ENCODE peak calls at places on chromosomes 4 and X, in five cellular contexts. One of them, this sample, is unnamed. For H3K27me3, the result is how much of the 10 kb centered on the place peaks cover.

GRCh38 chr4:54228064-54228527 is 997 bp upstream of the PDGFRA start:
- DNase-seq in Peyer's patch: no peak
- DNase-seq in uterus: peak
- DNase-seq in left ventricle myocardium inferior: peak
- DNase-seq in endodermal cell: peak
- DNase-seq in this sample: no peak

GRCh38 chrX:20265221-20265725 is 1.4 kb downstream of the RPS6KA3 start:
- DNase-seq in Peyer's patch: peak
- DNase-seq in uterus: peak
- DNase-seq in left ventricle myocardium inferior: peak
- DNase-seq in endodermal cell: peak
- DNase-seq in this sample: peak

GRCh38 chr4:99564921-99565320 is 1.1 kb upstream of the TRMT10A start:
- DNase-seq in endodermal cell: no peak
- DNase-seq in uterus: no peak
- DNase-seq in Peyer's patch: no peak
- DNase-seq in left ventricle myocardium inferior: no peak
- DNase-seq in this sample: no peak

GRCh38 chr4:186021461-186022167 is 47.3 kb upstream of the TLR3 start:
- DNase-seq in uterus: no peak
- DNase-seq in endodermal cell: peak
- DNase-seq in left ventricle myocardium inferior: no peak
- DNase-seq in Peyer's patch: no peak
- DNase-seq in this sample: peak

GRCh38 chrX:83019258-83019657 is 488.8 kb upstream of the POU3F4 start:
- DNase-seq in endodermal cell: no peak
- DNase-seq in left ventricle myocardium inferior: no peak
- DNase-seq in Peyer's patch: no peak
- DNase-seq in uterus: no peak
- DNase-seq in this sample: no peak

GRCh38 chr4:115053313-115053712 is 60.1 kb downstream of the NDST4 start:
- DNase-seq in endodermal cell: no peak
- DNase-seq in uterus: no peak
- DNase-seq in Peyer's patch: no peak
- DNase-seq in left ventricle myocardium inferior: no peak
- DNase-seq in this sample: no peak

GRCh38 chr4:170464614-170465197 is 374.9 kb upstream of the AADAT start:
- DNase-seq in uterus: no peak
- DNase-seq in endodermal cell: peak
- DNase-seq in Peyer's patch: no peak
- DNase-seq in left ventricle myocardium inferior: no peak
- DNase-seq in this sample: no peak

GRCh38 chr4:130053723-130054122 is 957.8 kb downstream of the C4orf33 start:
- DNase-seq in endodermal cell: no peak
- DNase-seq in left ventricle myocardium inferior: no peak
- DNase-seq in uterus: no peak
- DNase-seq in Peyer's patch: no peak
- DNase-seq in this sample: no peak

GRCh38 chr4:122403860-122404259 is 25.0 kb downstream of the ADAD1 start:
- DNase-seq in left ventricle myocardium inferior: no peak
- DNase-seq in uterus: no peak
- DNase-seq in endodermal cell: peak
- DNase-seq in Peyer's patch: no peak
- DNase-seq in this sample: no peak

GRCh38 chrX:87895421-87895820 is 377.8 kb downstream of the KLHL4 start:
- DNase-seq in uterus: no peak
- DNase-seq in Peyer's patch: no peak
- DNase-seq in left ventricle myocardium inferior: no peak
- DNase-seq in endodermal cell: no peak
- DNase-seq in this sample: no peak
- H3K27me3 ChIP-seq in uterus: under half
- H3K27me3 ChIP-seq in Peyer's patch: under half
- H3K27me3 ChIP-seq in left ventricle myocardium inferior: under half
- H3K27me3 ChIP-seq in endodermal cell: under half
- H3K27me3 ChIP-seq in this sample: under half

DNA sequence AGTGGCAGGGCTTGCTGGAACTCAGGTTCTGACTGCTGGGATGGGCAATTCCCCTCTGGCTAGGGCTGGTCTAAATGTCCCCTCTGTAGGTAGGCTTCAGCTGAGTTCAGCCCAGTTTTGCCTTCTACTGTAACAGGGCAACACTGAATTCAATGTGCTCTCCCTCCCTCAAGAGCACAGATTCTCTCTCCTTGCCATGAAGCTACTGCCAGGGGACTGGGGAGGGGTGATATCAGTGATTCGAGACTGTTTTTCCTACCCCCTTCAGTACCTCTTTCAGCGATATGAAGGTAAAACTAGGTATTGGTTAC is 23.4 kb upstream of the STPG2 start:
- DNase-seq in Peyer's patch: no peak
- DNase-seq in left ventricle myocardium inferior: no peak
- DNase-seq in endodermal cell: no peak
- DNase-seq in uterus: no peak
- DNase-seq in this sample: no peak
- H3K27ac ChIP-seq in Peyer's patch: no peak
- H3K27ac ChIP-seq in left ventricle myocardium inferior: peak
- H3K27ac ChIP-seq in endodermal cell: no peak
- H3K27ac ChIP-seq in uterus: no peak
- H3K27ac ChIP-seq in this sample: no peak

DNA sequence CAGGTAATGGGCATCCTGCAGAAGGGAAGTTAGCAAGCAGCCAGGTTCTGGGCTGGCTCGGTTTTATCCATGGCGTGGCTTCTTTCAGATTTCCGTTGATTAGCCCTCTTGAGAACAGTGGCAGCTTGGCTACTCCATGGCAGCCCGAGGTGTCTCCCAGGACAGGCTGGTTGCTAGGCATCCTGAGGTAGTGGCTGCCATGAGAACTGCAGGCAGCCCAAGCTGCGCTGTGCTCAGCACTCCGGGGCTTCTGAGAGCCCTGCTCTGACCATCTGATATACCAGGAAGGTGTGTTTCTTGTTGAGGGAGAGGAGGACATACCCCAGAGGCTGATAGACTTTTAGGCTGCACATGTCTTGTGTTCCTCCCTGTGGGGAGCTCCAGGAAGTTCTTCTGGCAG is 253.4 kb upstream of the CASK start:
- DNase-seq in uterus: no peak
- DNase-seq in left ventricle myocardium inferior: no peak
- DNase-seq in Peyer's patch: no peak
- DNase-seq in endodermal cell: peak
- DNase-seq in this sample: no peak
- H3K27me3 ChIP-seq in uterus: under half
- H3K27me3 ChIP-seq in left ventricle myocardium inferior: under half
- H3K27me3 ChIP-seq in Peyer's patch: under half
- H3K27me3 ChIP-seq in endodermal cell: under half
- H3K27me3 ChIP-seq in this sample: under half

DNA sequence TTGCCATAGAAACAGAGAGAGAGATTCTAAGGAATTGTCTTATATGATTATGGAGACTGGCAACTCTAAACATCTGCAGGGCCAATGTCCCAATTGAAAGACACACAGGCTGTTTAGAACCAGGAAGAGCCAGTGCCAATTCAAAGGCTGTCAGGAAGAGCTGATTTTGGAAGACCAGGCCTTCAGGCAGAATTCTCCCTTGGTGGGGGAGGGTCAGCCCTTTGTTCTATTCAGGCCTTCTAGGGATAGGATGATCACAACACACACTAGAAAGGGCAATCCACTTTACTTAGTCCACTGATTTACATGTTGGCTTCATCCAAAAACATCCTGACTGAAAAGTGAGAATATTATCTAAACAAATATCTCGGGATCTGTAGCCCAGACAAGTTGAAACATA is 15.2 kb downstream of the C4orf46 start:
- DNase-seq in endodermal cell: no peak
- DNase-seq in Peyer's patch: no peak
- DNase-seq in left ventricle myocardium inferior: no peak
- DNase-seq in uterus: no peak
- DNase-seq in this sample: no peak
- H3K27ac ChIP-seq in endodermal cell: no peak
- H3K27ac ChIP-seq in Peyer's patch: no peak
- H3K27ac ChIP-seq in left ventricle myocardium inferior: no peak
- H3K27ac ChIP-seq in uterus: no peak
- H3K27ac ChIP-seq in this sample: no peak

GRCh38 chr4:2284934-2285664 is 23.2 kb upstream of the MXD4 start:
- DNase-seq in left ventricle myocardium inferior: no peak
- DNase-seq in Peyer's patch: no peak
- DNase-seq in uterus: peak
- DNase-seq in endodermal cell: no peak
- DNase-seq in this sample: no peak
- H3K27me3 ChIP-seq in left ventricle myocardium inferior: under half
- H3K27me3 ChIP-seq in Peyer's patch: under half
- H3K27me3 ChIP-seq in uterus: under half
- H3K27me3 ChIP-seq in endodermal cell: under half
- H3K27me3 ChIP-seq in this sample: under half